ENCODE peak calls at places on chromosomes 6 and 20, in seven cellular contexts. D, Y, Z, U, O, C and N are unnamed samples.

GRCh38 chr6:142702501-142703460 is 242.2 kb downstream of the HIVEP2 start:
- DNase-seq in C (no peak), D (peak; percentile 13), O (peak; percentile 91), U (no peak), Y (no peak), Z (peak; percentile 61), N (no peak)

GRCh38 chr20:21235713-21236445 is 67.3 kb upstream of the XRN2 start:
- DNase-seq in O (peak; percentile 71), D (peak; percentile 57), Y (peak; percentile 64), U (no peak), Z (peak; percentile 55), C (peak; percentile 8), N (peak; percentile 73)

GRCh38 chr20:43691928-43692524 is 25.1 kb downstream of the MYBL2 start:
- DNase-seq in D (no peak), O (peak; percentile 77), Y (peak; percentile 58), Z (no peak), C (no peak), U (no peak), N (peak; percentile 78)

GRCh38 chr20:17860306-17861197 is 108.0 kb downstream of the SNX5 start:
- DNase-seq in C (no peak), Z (no peak), O (no peak), Y (no peak), D (no peak), U (no peak), N (no peak)

GRCh38 chr6:138577151-138577915 is 78.0 kb upstream of the NHSL1 start:
- DNase-seq in D (no peak), C (no peak), U (no peak), Z (no peak), O (no peak), Y (no peak), N (peak; percentile 35)

GRCh38 chr6:152142116-152142515 is 334.6 kb downstream of the ESR1 start:
- DNase-seq in Y (no peak), Z (no peak), U (no peak), O (no peak), C (no peak), D (no peak), N (no peak)

GRCh38 chr20:51095755-51096509 is 73.0 kb upstream of the KCNG1 start:
- DNase-seq in C (no peak), Y (peak; percentile 50), O (no peak), U (no peak), D (no peak), Z (no peak), N (no peak)

GRCh38 chr20:57164872-57165271 is 101.6 kb downstream of the BMP7 start:
- DNase-seq in C (no peak), O (no peak), U (no peak), Y (no peak), D (no peak), Z (no peak), N (no peak)

GRCh38 chr6:40552926-40553325 is 34.2 kb downstream of the LRFN2 start:
- DNase-seq in D (no peak), Z (no peak), U (no peak), O (no peak), C (no peak), Y (no peak), N (no peak)

GRCh38 chr6:14713008-14713452 is 532.8 kb upstream of the JARID2 start:
- DNase-seq in Z (no peak), O (peak; percentile 28), U (no peak), C (peak; percentile 97), Y (no peak), D (peak; percentile 29), N (no peak)

GRCh38 chr20:32537657-32538525 is 47.2 kb downstream of the NOL4L start:
- DNase-seq in C (no peak), O (no peak), Z (no peak), U (no peak), Y (no peak), D (no peak), N (peak; percentile 73)

GRCh38 chr6:48985025-48985424 is 478.0 kb downstream of the MMUT start:
- DNase-seq in Y (no peak), Z (no peak), O (no peak), D (no peak), U (no peak), C (no peak), N (no peak)

GRCh38 chr20:32534661-32535240 is 50.4 kb downstream of the NOL4L start:
- DNase-seq in Y (no peak), C (no peak), D (no peak), U (no peak), Z (no peak), O (no peak), N (no peak)

GRCh38 chr6:170096803-170097504 is 193.9 kb downstream of the DLL1 start:
- DNase-seq in D (no peak), Y (no peak), Z (no peak), U (no peak), C (no peak), O (no peak), N (no peak)

GRCh38 chr6:13044896-13045295 is 283.4 kb downstream of the TBC1D7 start:
- DNase-seq in Y (no peak), O (no peak), D (no peak), Z (no peak), U (no peak), C (no peak), N (no peak)

GRCh38 chr6:44646355-44646754 is 258.8 kb downstream of the CDC5L start:
- DNase-seq in Y (no peak), C (no peak), D (no peak), Z (no peak), O (no peak), U (no peak), N (no peak)

GRCh38 chr20:24577271-24577909 is 108.0 kb downstream of the SYNDIG1 start:
- DNase-seq in C (no peak), Y (no peak), U (no peak), Z (no peak), O (no peak), D (no peak), N (no peak)

GRCh38 chr6:41625442-41625841 is 12.8 kb upstream of the MDFI start:
- DNase-seq in Y (no peak), Z (no peak), O (no peak), U (no peak), D (peak; percentile 43), C (no peak), N (no peak)

GRCh38 chr6:135675862-135676261 is 175.6 kb upstream of the PDE7B start:
- DNase-seq in D (no peak), Y (peak; percentile 17), Z (no peak), U (no peak), O (peak; percentile 62), C (no peak), N (no peak)

GRCh38 chr20:2402271-2402980 is 21.7 kb downstream of the TGM6 start:
- DNase-seq in Z (no peak), O (no peak), C (peak; percentile 0), Y (no peak), D (no peak), U (peak; percentile 34), N (no peak)
- TF ChIP-seq CTCF in Z (no peak), O (peak; percentile 48), C (peak; percentile 58), Y (peak; percentile 48), D (no peak), U (peak; percentile 40), N (peak; percentile 41)

GRCh38 chr6:125154184-125155135 is 887 bp downstream of the TPD52L1 start:
- DNase-seq in U (no peak), C (no peak), Z (peak; percentile 45), D (peak; percentile 43), O (peak; percentile 11), Y (peak; percentile 23), N (peak; percentile 34)
- TF ChIP-seq CTCF in U (peak; percentile 18), C (peak; percentile 25), Z (no peak), D (peak; percentile 23), O (peak; percentile 34), Y (peak; percentile 69), N (peak; percentile 17)

GRCh38 chr20:23349338-23350006 is 1.1 kb upstream of the NXT1 start:
- DNase-seq in D (no peak), C (no peak), Z (peak; percentile 33), Y (no peak), O (no peak), U (no peak), N (no peak)
- TF ChIP-seq CTCF in D (peak; percentile 50), C (peak; percentile 40), Z (peak; percentile 25), Y (peak; percentile 59), O (peak; percentile 57), U (no peak), N (peak; percentile 9)

DNA sequence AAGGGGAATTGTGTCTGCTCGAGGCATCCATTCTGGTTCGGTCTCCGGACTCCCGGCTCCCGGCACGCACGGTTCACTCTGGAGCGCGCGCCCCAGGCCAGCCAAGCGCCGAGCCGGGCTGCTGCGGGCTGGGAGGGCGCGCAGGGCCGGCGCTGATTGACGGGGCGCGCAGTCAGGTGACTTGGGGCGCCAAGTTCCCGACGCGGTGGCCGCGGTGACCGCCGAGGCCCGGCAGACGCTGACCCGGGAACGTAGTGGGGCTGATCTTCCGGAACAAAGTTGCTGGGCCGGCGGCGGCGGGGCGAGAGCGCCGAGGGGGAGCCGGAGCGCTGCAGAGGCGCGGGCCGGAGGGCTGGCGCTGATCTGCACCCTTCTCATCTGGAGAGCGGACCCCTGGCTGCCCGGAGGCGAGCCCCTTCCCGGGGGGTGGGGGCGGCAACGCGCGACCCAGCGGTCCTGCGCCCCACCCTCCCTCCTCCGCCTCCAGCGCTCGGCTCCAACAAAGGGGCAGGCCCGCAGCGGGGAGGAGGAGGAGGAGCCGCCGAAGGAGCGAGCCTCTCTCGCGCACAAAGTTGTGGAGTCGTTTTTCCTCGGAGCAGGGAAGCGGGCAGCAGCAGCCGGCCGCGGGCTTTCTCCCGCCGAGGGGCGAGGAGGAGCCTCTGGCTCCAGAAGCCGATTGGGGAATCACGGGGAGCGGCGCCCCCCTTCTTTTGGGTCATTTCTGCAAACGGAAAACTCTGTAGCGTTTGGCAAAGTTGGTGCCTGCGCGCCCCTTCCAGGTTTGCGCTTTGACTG is at the start of gene UTRN:
- DNase-seq in D (peak; percentile 85), Z (peak; percentile 86), Y (peak; percentile 73), C (no peak), O (peak; percentile 8), U (no peak), N (peak; percentile 67)
- TF ChIP-seq CTCF in D (no peak), Z (no peak), Y (no peak), C (no peak), O (no peak), U (no peak), N (no peak)

GRCh38 chr6:24257282-24257681 is 100.6 kb downstream of the DCDC2 start:
- DNase-seq in O (no peak), D (no peak), Z (no peak), U (no peak), C (no peak), Y (no peak), N (no peak)
- TF ChIP-seq CTCF in O (peak; percentile 27), D (no peak), Z (no peak), U (no peak), C (no peak), Y (peak; percentile 35), N (no peak)